ENCODE peak calls at places on chromosomes 6 and 20, in eight cellular contexts. M is WTC11; Z is WERI-Rb-1; B is sciatic nerve; X is stomach; O is activated T-cell treated with anti-CD3 and anti-CD28 coated beads for 1 hour; A is activated CD8-positive, alpha-beta memory T cell treated with anti-CD3 and anti-CD28 coated beads for 1 hour; Y is central memory CD8-positive, alpha-beta T cell. G is an unnamed sample.

GRCh38 chr6:148509152-148509571 is 166.5 kb downstream of the SASH1 start:
- DNase-seq in O (no peak), X (no peak), B (no peak), A (no peak), M (no peak), Z (no peak), Y (no peak), G (no peak)

GRCh38 chr6:119845161-119845560 is 495.6 kb upstream of the MAN1A1 start:
- DNase-seq in Z (no peak), B (no peak), Y (no peak), A (no peak), X (no peak), M (no peak), O (no peak), G (no peak)

GRCh38 chr6:31474871-31475286 is 23.1 kb upstream of the MICB start:
- DNase-seq in A (no peak), M (peak), Z (peak), X (no peak), B (no peak), O (no peak), Y (no peak), G (no peak)

GRCh38 chr20:4971064-4971463 is 30.2 kb downstream of the SLC23A2 start:
- DNase-seq in M (no peak), Z (no peak), X (no peak), A (no peak), B (no peak), O (no peak), Y (no peak), G (no peak)

GRCh38 chr6:9140181-9140580 is 704.8 kb upstream of the SLC35B3 start:
- DNase-seq in M (no peak), O (no peak), B (no peak), X (peak), Z (no peak), A (no peak), Y (no peak), G (no peak)

GRCh38 chr20:31967830-31968249 is at the start of gene XKR7:
- DNase-seq in Y (no peak), A (no peak), Z (peak), O (no peak), X (no peak), B (no peak), M (peak), G (peak)

GRCh38 chr6:29831776-29832175 is 4.2 kb downstream of the HLA-G start:
- DNase-seq in Y (no peak), A (no peak), O (no peak), Z (no peak), X (no peak), B (no peak), M (no peak), G (no peak)

GRCh38 chr6:79421707-79422484 is 115.3 kb downstream of the LCA5 start:
- DNase-seq in X (no peak), Z (no peak), B (no peak), M (no peak), Y (no peak), A (no peak), O (no peak), G (no peak)

GRCh38 chr6:158863646-158864045 is 44.5 kb upstream of the EZR start:
- DNase-seq in Z (no peak), Y (no peak), A (no peak), M (no peak), B (no peak), X (no peak), O (no peak), G (peak)

GRCh38 chr6:26478985-26479278 is 21.2 kb upstream of the BTN1A1 start:
- DNase-seq in Z (no peak), Y (no peak), O (no peak), A (no peak), M (no peak), X (no peak), B (no peak), G (no peak)

GRCh38 chr6:135498178-135498841 is 770 bp upstream of the AHI1 start:
- DNase-seq in B (peak), Y (peak), A (peak), Z (peak), O (peak), X (peak), M (no peak), G (peak)

GRCh38 chr20:62025832-62026563 is 39.7 kb downstream of the TAF4 start:
- DNase-seq in M (no peak), A (no peak), O (no peak), X (no peak), B (no peak), Z (peak), Y (no peak), G (peak)

GRCh38 chr6:165766026-165766425 is 103.0 kb upstream of the PDE10A start:
- DNase-seq in M (no peak), X (no peak), A (no peak), O (no peak), Y (no peak), B (no peak), Z (no peak), G (no peak)

GRCh38 chr20:20195011-20195705 is 142.8 kb downstream of the CFAP61 start:
- DNase-seq in X (no peak), A (no peak), Y (no peak), M (no peak), O (no peak), Z (no peak), B (no peak), G (no peak)

GRCh38 chr6:3022765-3023662 is 23.3 kb downstream of the NQO2 start:
- DNase-seq in X (no peak), B (no peak), Z (no peak), A (no peak), M (no peak), O (peak), Y (no peak), G (peak)

GRCh38 chr6:28985396-28986164 is 19.5 kb downstream of the ZNF311 start:
- DNase-seq in X (peak), B (peak), Z (peak), Y (no peak), M (peak), O (no peak), A (no peak), G (peak)